ENCODE peak calls at places on chromosomes 13 and 19, in six cellular contexts. Z, Y, A, B, N and W are unnamed samples.

GRCh38 chr13:41603917-41604316 is 146.6 kb downstream of the RGCC start:
- DNase-seq in Z (no peak), A (peak), Y (no peak), B (no peak), N (peak), W (no peak)

GRCh38 chr13:21973437-21974125 is 302.7 kb downstream of the FGF9 start:
- DNase-seq in A (no peak), B (no peak), Z (no peak), Y (no peak), N (no peak), W (no peak)

GRCh38 chr19:47151627-47152026 is 21.0 kb downstream of the SAE1 start:
- DNase-seq in Z (no peak), Y (no peak), A (no peak), N (no peak), B (no peak), W (no peak)

GRCh38 chr13:110388141-110388943 is 81.3 kb downstream of the COL4A2 start:
- DNase-seq in N (no peak), Z (no peak), B (no peak), A (no peak), Y (no peak), W (no peak)

GRCh38 chr19:37594982-37595382 is 306 bp downstream of the ZNF540 start:
- DNase-seq in Y (peak), Z (peak), B (no peak), A (peak), N (no peak), W (peak)

GRCh38 chr19:14059093-14059480 is 2.8 kb downstream of the PALM3 start:
- DNase-seq in Y (no peak), N (no peak), Z (no peak), B (no peak), A (no peak), W (no peak)

GRCh38 chr19:55632463-55632834 is 8.1 kb upstream of the ZNF784 start:
- DNase-seq in B (peak), A (peak), Y (no peak), Z (peak), N (peak), W (peak)

GRCh38 chr13:76293751-76294150 is 592.5 kb downstream of the KCTD12 start:
- DNase-seq in Z (no peak), N (no peak), B (no peak), Y (no peak), A (no peak), W (no peak)

GRCh38 chr13:45691667-45692066 is 10.5 kb upstream of the CBY2 start:
- DNase-seq in B (no peak), Z (no peak), Y (no peak), A (no peak), N (no peak), W (no peak)

GRCh38 chr13:57624565-57625435 is 6.7 kb upstream of the PCDH17 start:
- DNase-seq in Y (no peak), A (peak), Z (peak), B (peak), N (peak), W (peak)

GRCh38 chr19:7540761-7541480 is 5.4 kb downstream of the PNPLA6 start:
- DNase-seq in A (peak), Y (no peak), N (no peak), B (no peak), Z (no peak), W (no peak)

GRCh38 chr13:100547805-100548204 is 40.8 kb downstream of the GGACT start:
- DNase-seq in Z (no peak), Y (no peak), A (no peak), N (peak), B (no peak), W (no peak)

GRCh38 chr13:20714563-20715339 is 11.3 kb downstream of the IL17D start:
- DNase-seq in A (no peak), B (no peak), Z (no peak), N (peak), Y (no peak), W (no peak)

GRCh38 chr19:18225702-18226468 is at the start of gene PDE4C:
- DNase-seq in A (no peak), B (no peak), Y (no peak), Z (no peak), N (no peak), W (no peak)

GRCh38 chr19:5953680-5954213 is 24.2 kb downstream of the RANBP3 start:
- DNase-seq in N (no peak), B (peak), Y (no peak), Z (no peak), A (no peak), W (no peak)

GRCh38 chr13:94140027-94140426 is 339.5 kb downstream of the DCT start:
- DNase-seq in A (no peak), B (no peak), Y (no peak), N (no peak), Z (no peak), W (no peak)